ENCODE peak calls at places on chromosome 5, in eight cellular contexts. N is adrenal gland, M is IMR-90, Z is brain microvascular endothelial cell, F is fibroblast of lung, D is dorsolateral prefrontal cortex, T is astrocyte of the spinal cord, Q is GM12864. V is an unnamed sample.
A peak's percentile ranks its signal among the peaks of the same experiment; 100 is the strongest.

GRCh38 chr5:172659909-172660628 is 19.0 kb downstream of the NEURL1B start:
- DNase-seq in N (peak; percentile 87), M (peak; percentile 94), Z (peak; percentile 87), F (peak; percentile 91), D (peak; percentile 77), T (peak; percentile 64), Q (no peak), V (peak; percentile 17)

GRCh38 chr5:170111088-170111796 is 5.5 kb downstream of the FOXI1 start:
- DNase-seq in N (no peak), M (no peak), Z (no peak), F (no peak), D (no peak), T (no peak), Q (no peak), V (no peak)

GRCh38 chr5:6446042-6446441 is 2.6 kb upstream of the UBE2QL1 start:
- DNase-seq in N (no peak), M (no peak), Z (no peak), F (no peak), D (no peak), T (no peak), Q (no peak), V (no peak)

GRCh38 chr5:142839711-142840441 is 69.7 kb downstream of the ARHGAP26 start:
- DNase-seq in N (peak; percentile 86), M (peak; percentile 29), Z (no peak), F (no peak), D (no peak), T (no peak), Q (no peak), V (no peak)

GRCh38 chr5:166961028-166961427 is 1330.4 kb upstream of the WWC1 start:
- DNase-seq in N (no peak), M (peak; percentile 0), Z (no peak), F (peak; percentile 1), D (no peak), T (no peak), Q (no peak), V (no peak)

GRCh38 chr5:108084105-108084504 is 297.8 kb downstream of the FBXL17 start:
- DNase-seq in N (no peak), M (peak; percentile 52), Z (no peak), F (peak; percentile 58), D (no peak), T (peak; percentile 46), Q (no peak), V (no peak)

GRCh38 chr5:109511980-109512744 is 102.4 kb upstream of the PJA2 start:
- DNase-seq in N (no peak), M (no peak), Z (no peak), F (no peak), D (no peak), T (no peak), Q (no peak), V (no peak)

GRCh38 chr5:122118356-122118948 is 10.9 kb upstream of the ZNF474 start:
- DNase-seq in N (no peak), M (no peak), Z (no peak), F (no peak), D (no peak), T (no peak), Q (no peak), V (no peak)

GRCh38 chr5:146111409-146111808 is 6.0 kb upstream of the PLAC8L1 start:
- DNase-seq in N (no peak), M (no peak), Z (no peak), F (no peak), D (no peak), T (no peak), Q (no peak), V (no peak)

GRCh38 chr5:53017383-53017782 is 28.2 kb downstream of the ITGA2 start:
- DNase-seq in N (no peak), M (no peak), Z (no peak), F (no peak), D (peak; percentile 60), T (no peak), Q (no peak), V (no peak)

GRCh38 chr5:53023969-53024368 is 34.8 kb downstream of the ITGA2 start:
- DNase-seq in N (peak; percentile 51), M (peak; percentile 95), Z (peak; percentile 61), F (peak; percentile 78), D (no peak), T (peak; percentile 72), Q (no peak), V (peak; percentile 43)

GRCh38 chr5:53017794-53018391 is 28.7 kb downstream of the ITGA2 start:
- DNase-seq in N (no peak), M (no peak), Z (no peak), F (no peak), D (no peak), T (no peak), Q (no peak), V (no peak)

GRCh38 chr5:53022889-53023511 is 33.8 kb downstream of the ITGA2 start:
- DNase-seq in N (no peak), M (no peak), Z (no peak), F (no peak), D (no peak), T (no peak), Q (no peak), V (no peak)

DNA sequence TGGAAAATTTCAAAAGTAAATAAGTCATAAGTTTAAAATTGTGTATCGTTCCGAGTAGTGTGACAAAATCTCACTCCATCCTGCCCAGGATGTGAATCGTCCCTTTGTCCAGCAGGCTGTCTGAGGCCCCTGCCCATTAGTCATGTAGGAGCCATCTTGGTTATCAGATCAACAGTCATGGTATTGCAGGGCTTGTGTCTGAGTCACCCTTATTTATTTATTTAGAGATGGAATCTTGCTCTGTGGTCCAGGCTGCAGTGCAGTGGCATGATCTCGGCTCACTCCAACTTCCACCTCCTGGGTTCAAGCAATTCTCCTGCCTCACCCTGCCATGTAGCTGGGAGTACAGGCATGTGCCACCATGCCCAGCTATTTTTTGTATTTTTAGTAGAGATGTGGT is 30.2 kb downstream of the ITGA2 start:
- DNase-seq in N (peak; percentile 42), M (peak; percentile 87), Z (peak; percentile 91), F (peak; percentile 87), D (no peak), T (peak; percentile 62), Q (no peak), V (no peak)
- TF ChIP-seq CTCF in N (no peak), M (peak; percentile 6), Z (peak; percentile 61), F (no peak), D (no peak), T (no peak), Q (no peak), V (no peak)

DNA sequence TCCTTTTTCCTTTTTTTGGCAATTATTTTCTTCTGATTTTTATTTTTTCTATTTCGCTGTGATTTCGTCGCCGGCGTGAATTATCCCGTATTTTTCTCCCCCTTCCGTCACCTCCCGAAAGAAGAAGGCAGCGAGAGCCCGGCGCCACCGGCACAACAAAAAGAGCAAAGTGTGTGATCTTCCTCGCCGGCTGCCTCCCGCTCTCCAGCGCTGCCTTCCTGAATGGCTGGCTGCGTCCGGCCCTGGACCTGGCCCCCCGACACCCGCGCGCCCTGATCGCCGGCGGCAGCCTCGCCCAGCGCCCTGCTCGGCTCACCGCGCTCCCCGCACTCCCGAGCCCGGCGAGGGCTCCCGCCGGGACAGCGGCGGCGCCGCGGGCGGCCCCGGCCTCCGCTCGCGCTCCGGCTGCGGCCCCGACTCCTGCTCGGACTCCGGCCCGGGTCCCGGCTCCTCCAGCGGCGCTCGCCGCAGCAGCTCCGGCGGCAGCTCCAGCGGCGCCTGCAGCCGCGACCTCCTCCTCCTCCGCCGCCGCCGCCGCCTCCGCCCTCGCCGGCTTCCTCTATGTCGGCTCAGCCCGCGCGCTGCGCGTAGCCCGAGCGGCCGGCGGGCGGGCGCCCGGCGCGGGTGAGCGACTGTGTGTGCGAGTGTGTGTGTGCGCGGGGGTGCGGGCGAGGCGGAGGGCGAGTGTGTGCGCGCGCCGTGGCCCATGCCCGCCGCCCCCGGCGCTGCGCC is 943 bp downstream of the NR2F1 start:
- DNase-seq in N (peak; percentile 68), M (peak; percentile 47), Z (no peak), F (peak; percentile 63), D (no peak), T (no peak), Q (no peak), V (peak; percentile 61)
- H3K4me3 ChIP-seq in N (peak overlapping the region; percentile 55), M (peak overlapping the region; percentile 99), Z (peak overlapping the region; percentile 68), F (peak overlapping the region; percentile 95), D (peak overlapping the region; percentile 69), T (peak overlapping the region; percentile 76), Q (peak overlapping the region; percentile 35), V (peak overlapping the region; percentile 46)

GRCh38 chr5:164010900-164011299 is 505.5 kb downstream of the MAT2B start:
- DNase-seq in N (no peak), M (no peak), Z (no peak), F (no peak), D (no peak), T (no peak), Q (no peak), V (no peak)

GRCh38 chr5:164007062-164007461 is 501.6 kb downstream of the MAT2B start:
- DNase-seq in N (no peak), M (no peak), Z (no peak), F (no peak), D (no peak), T (no peak), Q (no peak), V (no peak)

GRCh38 chr5:164013077-164013670 is 507.8 kb downstream of the MAT2B start:
- DNase-seq in N (peak; percentile 61), M (peak; percentile 86), Z (peak; percentile 24), F (peak; percentile 63), D (no peak), T (peak; percentile 82), Q (peak; percentile 19), V (peak; percentile 80)

GRCh38 chr5:164009628-164010027 is 504.2 kb downstream of the MAT2B start:
- DNase-seq in N (no peak), M (no peak), Z (no peak), F (no peak), D (no peak), T (no peak), Q (no peak), V (no peak)

DNA sequence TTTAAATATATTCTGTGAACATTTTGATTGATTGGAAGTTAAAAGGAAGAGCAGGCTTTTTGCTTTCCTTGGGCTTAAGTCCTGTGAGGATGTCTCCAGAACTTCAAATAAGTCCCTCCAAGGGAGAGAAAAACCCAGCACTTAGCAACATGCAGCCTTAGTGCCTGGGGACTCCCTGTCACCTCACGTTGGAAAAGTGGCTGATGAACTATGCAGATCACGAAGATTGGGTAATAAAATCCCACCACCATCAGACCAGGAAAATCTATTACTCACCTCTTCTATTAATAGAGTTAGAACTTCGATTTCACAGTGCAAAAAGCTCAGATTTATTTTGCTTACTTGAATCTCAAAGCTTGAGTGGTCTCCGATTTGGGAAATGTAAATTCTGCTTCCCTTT is 507.0 kb downstream of the MAT2B start:
- DNase-seq in N (no peak), M (peak; percentile 18), Z (no peak), F (peak; percentile 20), D (no peak), T (no peak), Q (no peak), V (no peak)
- TF ChIP-seq CTCF in N (no peak), M (no peak), Z (no peak), F (no peak), D (no peak), T (no peak), Q (no peak), V (no peak)

DNA sequence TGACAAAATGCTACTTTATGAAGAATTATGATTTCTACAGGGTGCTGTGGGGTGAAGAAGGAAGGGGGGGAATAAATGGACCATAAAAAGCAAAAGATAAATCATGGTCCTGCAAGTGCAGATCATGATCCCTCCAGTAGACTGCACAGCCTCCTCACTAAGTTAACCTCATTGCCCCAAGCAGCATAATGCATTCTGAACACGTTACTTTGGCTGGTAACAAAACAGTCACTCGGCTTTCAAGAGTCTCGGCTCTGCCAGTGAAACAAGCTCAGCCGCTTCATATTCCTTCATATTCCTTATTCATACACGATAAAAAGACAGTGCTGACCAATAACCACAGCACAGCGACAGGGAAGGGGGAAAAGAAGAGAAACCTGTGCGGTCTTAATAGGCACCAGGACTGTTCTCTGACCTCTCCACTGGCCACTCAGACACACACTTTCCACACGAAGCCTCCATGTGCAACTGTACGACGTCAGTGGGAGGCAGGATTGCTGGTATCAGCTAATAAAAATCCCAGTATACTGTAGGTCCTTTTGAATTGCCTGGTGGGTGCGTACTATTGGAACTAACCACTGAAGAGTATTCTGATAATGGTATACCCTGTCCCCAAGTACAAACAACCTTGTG is 60.5 kb downstream of the ANKH start:
- DNase-seq in N (no peak), M (no peak), Z (no peak), F (no peak), D (no peak), T (no peak), Q (no peak), V (no peak)
- H3K4me3 ChIP-seq in N (no peak overlapping the region), M (no peak overlapping the region), Z (no peak overlapping the region), F (no peak overlapping the region), D (peak overlapping the region; percentile 4), T (no peak overlapping the region), Q (no peak overlapping the region), V (no peak overlapping the region)